ENCODE peak calls at places on chromosomes 2 and 18, in four cellular contexts. M, B, E and P are unnamed samples.

GRCh38 chr2:286774-287392 is 1.0 kb downstream of the ALKAL2 start:
- DNase-seq in M (no peak), B (no peak), E (no peak), P (no peak)

GRCh38 chr2:190841707-190842505 is 38.7 kb upstream of the GLS start:
- DNase-seq in M (peak), B (peak), E (no peak), P (no peak)

GRCh38 chr18:9330419-9330818 is 4.2 kb upstream of the TWSG1 start:
- DNase-seq in M (no peak), B (no peak), E (no peak), P (no peak)

GRCh38 chr2:144015655-144016245 is 504.2 kb downstream of the ZEB2 start:
- DNase-seq in M (peak), B (peak), E (peak), P (no peak)

GRCh38 chr2:98464772-98465310 is 20.2 kb downstream of the INPP4A start:
- DNase-seq in M (no peak), B (no peak), E (no peak), P (no peak)

GRCh38 chr18:9647496-9648323 is 33.4 kb upstream of the PPP4R1 start:
- DNase-seq in M (no peak), B (no peak), E (no peak), P (no peak)

GRCh38 chr2:10079931-10080535 is at the start of gene CYS1:
- DNase-seq in M (peak), B (no peak), E (no peak), P (no peak)

GRCh38 chr2:241064008-241064801 is 37.9 kb downstream of the MTERF4 start:
- DNase-seq in M (peak), B (no peak), E (no peak), P (no peak)

GRCh38 chr2:27956895-27957294 is 66.4 kb downstream of the BABAM2 start:
- DNase-seq in M (peak), B (peak), E (no peak), P (no peak)

GRCh38 chr2:8985561-8986326 is 17.7 kb downstream of the MBOAT2 start:
- DNase-seq in M (no peak), B (peak), E (no peak), P (no peak)

GRCh38 chr2:19876751-19877150 is 25.0 kb downstream of the TTC32 start:
- DNase-seq in M (no peak), B (no peak), E (no peak), P (no peak)

GRCh38 chr2:224860786-224861185 is 144.6 kb upstream of the CCDC195 start:
- DNase-seq in M (no peak), B (no peak), E (no peak), P (no peak)

GRCh38 chr2:236882931-236883330 is 202.8 kb upstream of the COPS8 start:
- DNase-seq in M (no peak), B (peak), E (no peak), P (no peak)

GRCh38 chr2:94999431-94999883 is 26.1 kb upstream of the MAL start:
- DNase-seq in M (no peak), B (no peak), E (no peak), P (no peak)

GRCh38 chr2:14535156-14535555 is 97.4 kb upstream of the LRATD1 start:
- DNase-seq in M (no peak), B (no peak), E (no peak), P (no peak)

GRCh38 chr2:118686364-118686763 is 161.1 kb downstream of the EN1 start:
- DNase-seq in M (peak), B (no peak), E (no peak), P (no peak)

GRCh38 chr2:165902929-165903328 is 50.6 kb downstream of the TTC21B start:
- DNase-seq in M (peak), B (peak), E (no peak), P (peak)

GRCh38 chr2:38415761-38416291 is 38.8 kb upstream of the ATL2 start:
- DNase-seq in M (no peak), B (no peak), E (no peak), P (no peak)

GRCh38 chr2:37780097-37780676 is 108.7 kb upstream of the CDC42EP3 start:
- DNase-seq in M (peak), B (peak), E (no peak), P (no peak)

GRCh38 chr2:198004921-198005829 is 200.8 kb downstream of the PLCL1 start:
- DNase-seq in M (no peak), B (no peak), E (no peak), P (no peak)

GRCh38 chr2:222709191-222709891 is 37.9 kb downstream of the MOGAT1 start:
- DNase-seq in M (peak), B (peak), E (no peak), P (peak)

GRCh38 chr2:44016282-44016681 is 20.5 kb upstream of the LRPPRC start:
- DNase-seq in M (peak), B (no peak), E (no peak), P (peak)

GRCh38 chr18:78771496-78772368 is 207.9 kb upstream of the SALL3 start:
- DNase-seq in M (no peak), B (no peak), E (no peak), P (no peak)

GRCh38 chr2:118638453-118638852 is 209.0 kb downstream of the EN1 start:
- DNase-seq in M (no peak), B (no peak), E (no peak), P (no peak)

GRCh38 chr2:198143156-198143555 is 338.8 kb downstream of the PLCL1 start:
- DNase-seq in M (no peak), B (no peak), E (no peak), P (no peak)

GRCh38 chr2:127080941-127081769 is 25.8 kb downstream of the BIN1 start:
- DNase-seq in M (peak), B (no peak), E (no peak), P (no peak)

GRCh38 chr2:225379861-225380260 is 19.6 kb upstream of the NYAP2 start:
- DNase-seq in M (no peak), B (no peak), E (no peak), P (no peak)

GRCh38 chr2:234747833-234748559 is 203.8 kb upstream of the SH3BP4 start:
- DNase-seq in M (peak), B (no peak), E (no peak), P (no peak)

GRCh38 chr2:143581989-143582719 is 452.9 kb downstream of the ARHGAP15 start:
- DNase-seq in M (peak), B (no peak), E (no peak), P (no peak)

GRCh38 chr2:98356729-98357128 is 10.5 kb downstream of the CNGA3 start:
- DNase-seq in M (no peak), B (no peak), E (no peak), P (no peak)

GRCh38 chr18:54690198-54690597 is 99.2 kb downstream of the DYNAP start:
- DNase-seq in M (peak), B (peak), E (no peak), P (peak)

GRCh38 chr2:1496394-1496821 is 83.1 kb downstream of the TPO start:
- DNase-seq in M (no peak), B (no peak), E (no peak), P (no peak)

GRCh38 chr18:62904396-62905285 is 189.3 kb downstream of the PHLPP1 start:
- DNase-seq in M (no peak), B (no peak), E (no peak), P (no peak)

GRCh38 chr18:26335139-26335933 is 109.1 kb downstream of the TAF4B start:
- DNase-seq in M (peak), B (peak), E (peak), P (no peak)

GRCh38 chr2:3770724-3771415 is 67.5 kb downstream of the DCDC2C start:
- DNase-seq in M (no peak), B (no peak), E (no peak), P (no peak)

GRCh38 chr2:50469784-50470183 is 562.1 kb downstream of the NRXN1 start:
- DNase-seq in M (no peak), B (no peak), E (no peak), P (no peak)

GRCh38 chr18:9055185-9055584 is 47.3 kb upstream of the NDUFV2 start:
- DNase-seq in M (peak), B (peak), E (peak), P (peak)

DNA sequence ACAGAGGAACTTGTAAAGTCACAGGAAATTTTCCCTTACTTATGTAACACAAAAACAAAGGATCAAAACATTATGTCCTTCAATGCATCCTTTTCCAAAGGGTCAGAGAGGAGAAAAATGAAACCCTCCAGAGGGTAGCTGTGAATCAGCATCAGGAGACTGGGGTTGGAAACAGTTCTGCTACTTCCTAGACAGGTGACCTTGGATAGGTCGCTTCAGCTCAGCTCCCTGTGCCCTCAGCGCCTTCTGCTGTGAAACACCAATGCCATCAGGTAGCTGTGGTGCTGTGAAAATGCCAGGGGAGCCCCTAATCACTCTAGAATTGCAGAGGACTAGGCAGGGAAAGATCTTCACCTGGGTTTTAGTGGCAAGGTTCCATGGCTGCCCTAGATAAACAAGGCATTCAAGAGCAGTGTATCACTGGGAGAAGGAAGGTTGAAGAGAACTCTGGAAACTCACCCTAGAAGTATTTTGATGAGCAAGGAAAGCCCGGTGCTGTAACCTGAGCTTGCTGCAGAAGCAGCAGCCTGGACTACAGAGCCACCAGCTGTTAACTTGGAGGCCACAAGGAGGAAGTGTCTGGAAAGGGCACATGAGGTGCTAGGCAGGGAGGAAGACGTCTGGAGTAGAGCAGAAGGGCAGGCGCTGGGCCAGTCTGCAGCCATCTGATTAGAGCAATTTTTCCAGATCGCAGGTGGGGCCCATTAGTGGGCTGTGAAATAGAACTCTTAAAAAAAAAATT is 100.7 kb upstream of the MCFD2 start:
- DNase-seq in M (peak), B (peak), E (peak), P (peak)
- TF ChIP-seq CTCF in M (peak), B (peak), E (peak), P (peak)

GRCh38 chr2:218001629-218002028 is 1.2 kb downstream of the TNS1 start:
- DNase-seq in M (peak), B (no peak), E (no peak), P (no peak)
- TF ChIP-seq CTCF in M (no peak), B (no peak), E (no peak), P (no peak)

DNA sequence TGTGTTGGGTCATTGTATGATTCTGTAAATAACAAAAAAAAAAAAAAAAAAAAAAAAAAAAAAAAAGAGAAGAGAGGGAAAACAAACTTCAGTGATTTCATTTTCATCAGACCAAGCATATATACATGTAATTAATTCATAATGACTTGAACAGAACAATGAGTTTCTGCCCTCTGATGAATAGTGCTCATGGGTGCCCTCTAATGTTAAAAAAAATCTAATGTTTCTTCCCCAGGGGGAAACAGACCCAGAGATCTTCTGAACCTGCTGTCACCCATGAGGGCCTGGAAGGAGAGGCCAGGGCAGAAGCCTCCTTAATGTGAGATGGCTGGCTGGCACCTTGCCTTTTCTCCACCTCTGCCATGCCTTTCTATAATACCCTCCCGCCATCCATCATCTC is 289.2 kb downstream of the ZNF521 start:
- DNase-seq in M (no peak), B (no peak), E (no peak), P (no peak)
- TF ChIP-seq CTCF in M (no peak), B (no peak), E (no peak), P (no peak)

GRCh38 chr2:183348492-183348891 is 224.2 kb downstream of the NUP35 start:
- DNase-seq in M (no peak), B (no peak), E (no peak), P (no peak)
- TF ChIP-seq CTCF in M (no peak), B (no peak), E (no peak), P (no peak)

DNA sequence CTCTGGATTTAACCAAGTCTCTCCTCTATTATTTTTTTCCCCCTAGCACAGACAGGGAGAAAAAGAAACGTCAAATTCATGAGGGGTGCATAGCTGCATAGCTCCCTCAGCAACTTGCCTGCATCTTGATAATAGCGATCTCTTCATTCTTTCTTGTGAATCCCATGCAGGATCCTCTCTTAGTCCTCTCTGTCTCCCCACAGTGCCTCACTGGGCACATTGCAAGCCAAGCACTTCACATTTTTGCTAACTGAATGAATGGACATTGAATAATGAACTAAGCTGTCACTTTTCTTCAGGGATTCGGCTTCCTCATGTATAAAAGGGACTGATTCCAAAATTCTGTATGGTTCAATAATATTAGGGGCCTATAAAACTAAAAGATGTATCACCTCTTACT is 2.9 kb upstream of the EPB41L3 start:
- DNase-seq in M (peak), B (peak), E (no peak), P (peak)
- TF ChIP-seq CTCF in M (peak), B (peak), E (peak), P (peak)

GRCh38 chr2:29714333-29714732 is 207.1 kb downstream of the ALK start:
- DNase-seq in M (no peak), B (no peak), E (no peak), P (no peak)
- TF ChIP-seq CTCF in M (no peak), B (no peak), E (no peak), P (peak)

GRCh38 chr2:53253244-53253643 is 514.4 kb upstream of the CHAC2 start:
- DNase-seq in M (no peak), B (no peak), E (no peak), P (no peak)

GRCh38 chr2:53252115-53252514 is 515.5 kb upstream of the CHAC2 start:
- DNase-seq in M (no peak), B (no peak), E (no peak), P (no peak)

DNA sequence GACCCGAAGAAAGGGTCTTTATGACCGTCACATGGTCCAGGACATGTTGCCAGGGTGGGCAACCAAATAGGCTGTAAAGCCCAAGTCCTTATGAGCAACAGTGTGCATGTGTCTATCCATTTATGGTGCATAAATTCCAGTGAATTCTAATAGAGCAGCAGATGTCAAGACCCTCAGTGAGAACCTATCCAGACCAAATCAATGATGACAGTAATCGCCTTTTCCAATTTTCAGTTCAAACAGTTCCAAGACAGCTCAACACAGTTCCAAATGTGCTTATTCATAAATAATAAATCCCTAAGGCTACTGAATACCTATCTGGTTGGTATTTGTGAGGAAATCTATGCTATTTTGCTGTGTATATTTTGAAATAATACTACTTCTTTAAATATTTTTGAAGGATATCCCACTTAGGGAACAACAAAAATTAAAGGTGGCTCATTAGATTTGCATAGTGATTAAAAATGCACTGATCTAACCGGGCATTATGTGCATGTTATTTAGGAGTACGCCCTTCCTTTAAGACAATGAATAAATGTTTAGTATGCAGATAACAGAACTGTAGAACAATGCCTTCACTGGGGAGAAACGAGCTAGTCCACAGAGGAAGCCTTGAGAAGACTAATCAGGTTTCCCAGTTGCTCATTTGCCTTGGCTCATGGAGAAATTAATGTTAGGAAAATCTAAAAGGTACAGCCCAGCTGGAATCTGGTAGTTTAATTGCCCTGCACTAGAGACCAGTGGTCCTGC is 519.4 kb upstream of the CHAC2 start:
- DNase-seq in M (no peak), B (no peak), E (no peak), P (no peak)
- TF ChIP-seq CTCF in M (no peak), B (no peak), E (no peak), P (no peak)

GRCh38 chr2:30300456-30301221 is 69.3 kb downstream of the LBH start:
- DNase-seq in M (peak), B (peak), E (peak), P (peak)

GRCh38 chr2:30303094-30303493 is 71.8 kb downstream of the LBH start:
- DNase-seq in M (no peak), B (no peak), E (no peak), P (no peak)

GRCh38 chr2:30298302-30298701 is 67.0 kb downstream of the LBH start:
- DNase-seq in M (no peak), B (no peak), E (no peak), P (no peak)

GRCh38 chr2:30301551-30301950 is 70.2 kb downstream of the LBH start:
- DNase-seq in M (peak), B (no peak), E (no peak), P (no peak)

GRCh38 chr2:30300122-30300455 is 68.8 kb downstream of the LBH start:
- DNase-seq in M (no peak), B (no peak), E (no peak), P (no peak)
- TF ChIP-seq CTCF in M (no peak), B (no peak), E (no peak), P (no peak)

DNA sequence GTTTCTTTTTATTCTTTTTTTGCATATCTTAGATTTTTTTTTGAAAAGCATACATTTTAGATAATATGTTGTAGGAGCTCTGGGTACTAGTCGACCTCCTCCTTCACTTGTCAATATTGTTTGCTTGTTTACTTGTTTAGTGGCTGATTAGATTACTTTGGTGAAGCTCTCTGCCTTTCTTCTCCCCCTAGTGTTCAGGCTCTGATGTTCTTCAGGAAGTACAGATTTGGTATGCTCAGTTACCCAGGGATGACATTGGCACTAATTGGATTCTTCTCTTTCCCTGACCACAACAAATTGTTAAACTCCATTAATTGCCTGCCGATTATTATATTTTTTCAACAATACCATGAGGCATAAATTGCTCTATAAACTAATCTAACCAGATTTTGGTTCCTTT is 491.2 kb downstream of the SUCLG1 start:
- DNase-seq in M (no peak), B (no peak), E (no peak), P (no peak)
- TF ChIP-seq CTCF in M (no peak), B (no peak), E (no peak), P (no peak)

GRCh38 chr2:230765611-230766300 is 53.1 kb downstream of the CAB39 start:
- DNase-seq in M (no peak), B (no peak), E (no peak), P (no peak)

GRCh38 chr2:230759481-230760191 is 47.0 kb downstream of the CAB39 start:
- DNase-seq in M (no peak), B (no peak), E (no peak), P (no peak)

GRCh38 chr2:230758566-230759480 is 46.2 kb downstream of the CAB39 start:
- DNase-seq in M (peak), B (peak), E (peak), P (peak)

GRCh38 chr2:230761704-230762103 is 49.1 kb downstream of the CAB39 start:
- DNase-seq in M (no peak), B (no peak), E (no peak), P (no peak)

GRCh38 chr2:230762317-230762896 is 49.8 kb downstream of the CAB39 start:
- DNase-seq in M (peak), B (peak), E (no peak), P (no peak)
- TF ChIP-seq CTCF in M (peak), B (peak), E (peak), P (peak)